ENCODE peak calls at places on chromosome 18, in nine cellular contexts. G is uterus; Y is lower lobe of right lung; C is H9; O is prostate gland; S is CD4-positive, alpha-beta T cell; L is gastrocnemius medialis; E is left ventricle myocardium inferior; R is sigmoid colon. N is an unnamed sample.

GRCh38 chr18:361100-361732 is 93.4 kb upstream of the THOC1 start:
- DNase-seq in G (no peak), Y (no peak), C (no peak), O (no peak), S (no peak), L (no peak), E (no peak), R (no peak), N (no peak)

GRCh38 chr18:30903566-30903965 is 139.0 kb downstream of the DSC3 start:
- DNase-seq in G (no peak), Y (no peak), C (no peak), O (no peak), S (no peak), L (no peak), E (no peak), R (no peak), N (no peak)

GRCh38 chr18:12944724-12945123 is 3.1 kb upstream of the SEH1L start:
- DNase-seq in G (peak), Y (no peak), C (no peak), O (peak), S (no peak), L (no peak), E (peak), R (no peak), N (peak)

GRCh38 chr18:4931209-4931608 is 265.8 kb downstream of the AKAIN1 start:
- DNase-seq in G (no peak), Y (no peak), C (no peak), O (no peak), S (no peak), L (no peak), E (no peak), R (no peak), N (no peak)

GRCh38 chr18:21912339-21913239 is 172.0 kb downstream of the MIB1 start:
- DNase-seq in G (no peak), Y (no peak), C (no peak), O (no peak), S (no peak), L (no peak), E (no peak), R (no peak), N (no peak)

GRCh38 chr18:31791817-31792579 is 31.3 kb upstream of the SLC25A52 start:
- DNase-seq in G (no peak), Y (no peak), C (no peak), O (no peak), S (no peak), L (no peak), E (no peak), R (no peak), N (no peak)

GRCh38 chr18:72867721-72868665 is at the start of gene NETO1:
- DNase-seq in G (no peak), Y (no peak), C (peak), O (no peak), S (no peak), L (no peak), E (no peak), R (no peak), N (no peak)

GRCh38 chr18:10010611-10011015 is 96.8 kb downstream of the VAPA start:
- DNase-seq in G (peak), Y (no peak), C (no peak), O (peak), S (no peak), L (peak), E (peak), R (peak), N (peak)

GRCh38 chr18:500556-501405 is at the start of gene COLEC12:
- DNase-seq in G (peak), Y (peak), C (no peak), O (peak), S (no peak), L (no peak), E (peak), R (peak), N (no peak)

GRCh38 chr18:61992285-61992684 is 99.5 kb upstream of the RNF152 start:
- DNase-seq in G (no peak), Y (no peak), C (no peak), O (no peak), S (no peak), L (no peak), E (no peak), R (no peak), N (no peak)

GRCh38 chr18:32274307-32274706 is 84.5 kb downstream of the MEP1B start:
- DNase-seq in G (no peak), Y (no peak), C (no peak), O (no peak), S (no peak), L (no peak), E (no peak), R (no peak), N (no peak)

GRCh38 chr18:73409242-73409641 is 541.5 kb upstream of the NETO1 start:
- DNase-seq in G (no peak), Y (no peak), C (no peak), O (no peak), S (no peak), L (no peak), E (no peak), R (no peak), N (no peak)

GRCh38 chr18:13688191-13689136 is 37.9 kb downstream of the FAM210A start:
- DNase-seq in G (no peak), Y (no peak), C (no peak), O (no peak), S (no peak), L (no peak), E (peak), R (no peak), N (no peak)

GRCh38 chr18:14189858-14190257 is 57.6 kb upstream of the ZNF519 start:
- DNase-seq in G (no peak), Y (no peak), C (no peak), O (no peak), S (no peak), L (no peak), E (no peak), R (no peak), N (no peak)

GRCh38 chr18:26546170-26546874 is 2.0 kb downstream of the KCTD1 start:
- DNase-seq in G (no peak), Y (no peak), C (no peak), O (no peak), S (no peak), L (no peak), E (no peak), R (no peak), N (no peak)

GRCh38 chr18:25587545-25587944 is 235.6 kb upstream of the ZNF521 start:
- DNase-seq in G (no peak), Y (no peak), C (no peak), O (no peak), S (no peak), L (no peak), E (no peak), R (no peak), N (no peak)

GRCh38 chr18:1014496-1014895 is 109.8 kb downstream of the ADCYAP1 start:
- DNase-seq in G (no peak), Y (no peak), C (no peak), O (no peak), S (no peak), L (no peak), E (no peak), R (no peak), N (no peak)

GRCh38 chr18:45449761-45450227 is 165.5 kb upstream of the SLC14A2 start:
- DNase-seq in G (peak), Y (peak), C (no peak), O (no peak), S (no peak), L (peak), E (peak), R (peak), N (no peak)

GRCh38 chr18:23652232-23652631 is 10.5 kb downstream of the ANKRD29 start:
- DNase-seq in G (no peak), Y (no peak), C (no peak), O (no peak), S (no peak), L (no peak), E (no peak), R (no peak), N (no peak)

GRCh38 chr18:45839415-45840395 is 14.2 kb downstream of the SIGLEC15 start:
- DNase-seq in G (no peak), Y (no peak), C (peak), O (peak), S (no peak), L (no peak), E (no peak), R (no peak), N (no peak)

GRCh38 chr18:30450927-30451326 is 591.6 kb downstream of the DSC3 start:
- DNase-seq in G (no peak), Y (no peak), C (no peak), O (no peak), S (no peak), L (no peak), E (no peak), R (no peak), N (no peak)

GRCh38 chr18:13449651-13450050 is 231.1 kb downstream of the LDLRAD4 start:
- DNase-seq in G (no peak), Y (no peak), C (no peak), O (no peak), S (no peak), L (no peak), E (no peak), R (no peak), N (no peak)

GRCh38 chr18:22800551-22800951 is 132.6 kb upstream of the RBBP8 start:
- DNase-seq in G (peak), Y (no peak), C (no peak), O (no peak), S (no peak), L (no peak), E (no peak), R (peak), N (no peak)

GRCh38 chr18:31189757-31190156 is 27.1 kb upstream of the DSC1 start:
- DNase-seq in G (no peak), Y (no peak), C (no peak), O (no peak), S (no peak), L (no peak), E (no peak), R (no peak), N (no peak)

GRCh38 chr18:12287131-12287681 is 20.8 kb upstream of the TUBB6 start:
- DNase-seq in G (no peak), Y (peak), C (peak), O (no peak), S (no peak), L (no peak), E (no peak), R (no peak), N (no peak)

GRCh38 chr18:46152808-46153617 is 48.8 kb downstream of the HAUS1 start:
- DNase-seq in G (no peak), Y (peak), C (peak), O (no peak), S (no peak), L (peak), E (no peak), R (no peak), N (no peak)

GRCh38 chr18:34626404-34627137 is 83.5 kb upstream of the DTNA start:
- DNase-seq in G (no peak), Y (no peak), C (no peak), O (no peak), S (no peak), L (no peak), E (no peak), R (no peak), N (no peak)

GRCh38 chr18:4765401-4765800 is 310.3 kb upstream of the DLGAP1 start:
- DNase-seq in G (no peak), Y (no peak), C (peak), O (no peak), S (no peak), L (no peak), E (no peak), R (no peak), N (no peak)

GRCh38 chr18:3037423-3037915 is 24.5 kb upstream of the LPIN2 start:
- DNase-seq in G (no peak), Y (no peak), C (no peak), O (peak), S (no peak), L (no peak), E (no peak), R (no peak), N (no peak)

GRCh38 chr18:51390695-51391094 is 193.2 kb upstream of the MEX3C start:
- DNase-seq in G (no peak), Y (no peak), C (no peak), O (no peak), S (no peak), L (no peak), E (no peak), R (no peak), N (no peak)

GRCh38 chr18:13272411-13272810 is 53.9 kb downstream of the LDLRAD4 start:
- DNase-seq in G (no peak), Y (no peak), C (no peak), O (no peak), S (no peak), L (no peak), E (peak), R (no peak), N (no peak)

GRCh38 chr18:46761054-46761769 is 4.4 kb upstream of the ST8SIA5 start:
- DNase-seq in G (no peak), Y (no peak), C (no peak), O (no peak), S (no peak), L (no peak), E (no peak), R (no peak), N (no peak)

GRCh38 chr18:72667932-72668331 is 123.8 kb upstream of the CBLN2 start:
- DNase-seq in G (no peak), Y (no peak), C (no peak), O (no peak), S (no peak), L (no peak), E (no peak), R (no peak), N (no peak)

GRCh38 chr18:47204908-47205522 is 28.9 kb upstream of the IER3IP1 start:
- DNase-seq in G (no peak), Y (no peak), C (peak), O (peak), S (peak), L (no peak), E (no peak), R (no peak), N (no peak)

GRCh38 chr18:23849141-23849540 is 159.9 kb downstream of the LAMA3 start:
- DNase-seq in G (no peak), Y (no peak), C (no peak), O (no peak), S (no peak), L (no peak), E (no peak), R (no peak), N (no peak)

GRCh38 chr18:79546781-79547272 is 132.8 kb upstream of the CTDP1 start:
- DNase-seq in G (peak), Y (no peak), C (peak), O (no peak), S (no peak), L (no peak), E (no peak), R (no peak), N (no peak)

GRCh38 chr18:15005313-15006130 is 257.6 kb downstream of the ANKRD30B start:
- DNase-seq in G (no peak), Y (no peak), C (no peak), O (no peak), S (no peak), L (no peak), E (no peak), R (no peak), N (no peak)

GRCh38 chr18:75139226-75139911 is 69.6 kb downstream of the PTGR3 start:
- DNase-seq in G (no peak), Y (no peak), C (no peak), O (no peak), S (no peak), L (no peak), E (no peak), R (no peak), N (no peak)

GRCh38 chr18:50240083-50240563 is 26.2 kb downstream of the CFAP53 start:
- DNase-seq in G (no peak), Y (no peak), C (no peak), O (no peak), S (no peak), L (no peak), E (no peak), R (no peak), N (no peak)

DNA sequence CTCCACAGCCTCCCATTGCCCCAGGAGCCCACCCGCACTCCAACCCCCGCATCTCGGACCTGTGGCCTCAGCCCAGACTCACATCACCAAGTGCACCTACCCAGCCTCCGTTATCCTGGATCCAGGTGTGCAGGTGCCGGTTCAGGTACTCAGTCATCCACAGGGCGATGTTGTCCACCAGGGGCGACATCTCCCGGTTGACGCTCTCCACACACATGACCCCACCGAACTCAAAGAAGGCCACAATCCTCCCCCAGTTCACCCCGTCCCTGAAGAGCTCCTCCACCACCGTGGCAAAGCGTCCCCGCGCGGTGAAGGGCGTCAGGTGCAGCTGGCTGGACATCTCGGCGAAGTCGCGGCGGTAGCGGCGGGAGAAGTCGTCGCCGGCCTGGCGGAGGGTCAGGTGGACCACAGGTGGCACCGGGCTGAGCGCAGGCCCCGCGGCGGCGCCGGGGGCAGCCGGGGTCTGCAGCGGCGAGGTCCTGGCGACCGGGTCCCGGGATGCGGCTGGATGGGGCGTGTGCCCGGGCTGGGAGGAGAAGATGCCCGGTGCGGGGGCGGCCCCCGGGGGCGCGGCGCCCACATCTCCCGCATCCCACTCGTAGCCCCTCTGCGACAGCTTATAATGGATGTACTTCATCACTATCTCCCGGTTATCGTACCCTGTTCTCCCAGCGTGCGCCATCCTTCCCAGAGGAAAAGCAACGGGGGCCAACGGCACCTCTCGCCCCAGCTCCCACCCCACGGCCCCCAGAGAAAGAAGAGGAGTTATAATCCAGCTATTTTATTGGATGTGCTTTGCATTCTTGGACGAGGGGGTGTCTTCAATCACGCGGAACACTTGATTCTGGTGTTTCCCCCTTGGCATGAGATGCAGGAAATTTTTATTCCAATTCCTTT is 1.3 kb downstream of the BCL2 start:
- DNase-seq in G (peak), Y (peak), C (peak), O (peak), S (peak), L (peak), E (peak), R (peak), N (no peak)
- H3K27ac ChIP-seq in G (peak), Y (peak), C (no peak), O (peak), S (peak), L (peak), E (peak), R (peak), N (peak)

DNA sequence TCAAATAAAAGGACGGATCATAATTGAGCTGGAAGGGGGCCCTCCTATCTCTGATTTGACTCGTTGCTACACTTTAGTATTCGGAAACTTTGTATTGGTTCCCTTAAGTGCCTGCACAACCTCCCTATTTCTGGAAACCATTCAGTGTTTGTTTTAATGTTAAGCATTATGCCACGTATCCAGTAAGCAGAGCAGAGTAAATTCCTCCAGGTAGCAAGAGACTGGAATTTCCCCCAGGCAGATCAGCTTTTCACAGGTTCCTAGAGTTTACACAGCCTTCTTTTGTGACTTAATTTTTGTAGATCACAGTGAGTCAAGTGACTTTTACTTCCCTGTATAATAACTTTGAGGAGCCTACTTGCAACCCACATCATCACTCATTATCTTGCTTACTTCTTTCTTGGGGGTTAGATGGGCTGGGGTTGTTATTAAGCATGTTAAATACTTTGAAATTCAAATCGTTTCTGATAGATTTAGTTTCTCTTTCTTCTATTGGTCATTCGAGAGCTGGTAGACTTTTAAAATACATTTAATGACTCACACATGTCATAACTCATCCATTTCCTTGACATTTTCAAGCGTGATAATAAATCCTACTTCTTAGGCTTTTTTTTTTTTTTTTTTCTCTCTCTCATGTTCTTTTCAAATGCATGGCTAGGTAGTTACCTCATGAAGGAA is 219.2 kb downstream of the NEDD4L start:
- DNase-seq in G (no peak), Y (no peak), C (no peak), O (peak), S (no peak), L (no peak), E (no peak), R (no peak), N (no peak)
- H3K27ac ChIP-seq in G (peak), Y (peak), C (no peak), O (peak), S (no peak), L (peak), E (peak), R (peak), N (no peak)

GRCh38 chr18:7084766-7085080 is 32.9 kb downstream of the LAMA1 start:
- DNase-seq in G (no peak), Y (no peak), C (no peak), O (no peak), S (no peak), L (no peak), E (no peak), R (no peak), N (no peak)
- H3K27ac ChIP-seq in G (peak), Y (no peak), C (no peak), O (no peak), S (no peak), L (no peak), E (no peak), R (peak), N (peak)

GRCh38 chr18:55501594-55502345 is 86.2 kb downstream of the TCF4 start:
- DNase-seq in G (no peak), Y (no peak), C (no peak), O (no peak), S (no peak), L (no peak), E (no peak), R (no peak), N (no peak)
- H3K27ac ChIP-seq in G (peak), Y (peak), C (peak), O (no peak), S (no peak), L (peak), E (peak), R (no peak), N (no peak)

DNA sequence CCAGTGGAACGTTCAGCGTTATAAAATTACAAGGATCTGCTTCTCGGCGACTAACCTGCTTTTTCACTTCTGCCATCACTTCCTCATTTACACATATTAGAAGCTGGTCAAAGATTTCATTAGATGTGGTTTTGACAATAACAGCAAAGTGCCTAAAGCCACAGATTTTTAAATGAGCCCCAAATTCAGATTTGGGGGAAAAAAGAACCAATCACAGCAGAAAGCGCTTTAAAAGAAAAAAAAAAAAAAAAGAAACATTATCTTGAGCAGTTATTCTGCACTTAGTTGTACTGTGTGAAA is 167.4 kb downstream of the TCF4 start:
- DNase-seq in G (no peak), Y (no peak), C (no peak), O (no peak), S (no peak), L (no peak), E (no peak), R (no peak), N (no peak)
- H3K27ac ChIP-seq in G (peak), Y (peak), C (peak), O (peak), S (no peak), L (peak), E (peak), R (peak), N (peak)

DNA sequence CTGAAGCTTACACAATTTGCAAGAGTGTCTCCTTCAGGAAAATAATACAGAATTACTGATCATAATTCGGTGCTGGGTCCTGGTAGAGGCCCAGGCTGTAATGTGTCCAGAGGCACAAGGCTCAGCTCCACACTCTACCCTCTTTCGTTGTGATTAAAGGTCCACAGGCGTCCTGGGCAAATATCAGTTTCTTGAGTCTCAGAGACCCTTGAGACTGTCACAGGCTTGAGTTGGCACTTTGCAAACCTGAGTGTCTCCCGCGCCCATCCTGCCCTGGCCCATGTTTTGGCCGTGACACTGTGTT is 46.9 kb upstream of the SMAD7 start:
- DNase-seq in G (no peak), Y (no peak), C (no peak), O (no peak), S (no peak), L (no peak), E (no peak), R (no peak), N (no peak)
- H3K27ac ChIP-seq in G (no peak), Y (peak), C (no peak), O (peak), S (no peak), L (no peak), E (peak), R (peak), N (peak)